ENCODE peak calls at places on chromosomes 12 and 14, in nine cellular contexts. One of them, this sample, is unnamed.

GRCh38 chr14:34110531-34110930 is 159.7 kb upstream of the EGLN3 start:
- DNase-seq in KG1: no peak
- DNase-seq in lower leg skin: no peak
- DNase-seq in A549: no peak
- DNase-seq in HEK293T: no peak
- DNase-seq in GM12865: no peak
- DNase-seq in NCI-H2081: no peak
- DNase-seq in lower lobe of right lung: no peak
- DNase-seq in fibroblast of the conjunctiva: no peak
- DNase-seq in this sample: no peak

GRCh38 chr12:25388216-25388615 is 137.5 kb upstream of the KRAS start:
- DNase-seq in lower lobe of right lung: no peak
- DNase-seq in fibroblast of the conjunctiva: no peak
- DNase-seq in KG1: no peak
- DNase-seq in NCI-H2081: no peak
- DNase-seq in GM12865: peak; percentile 70
- DNase-seq in HEK293T: no peak
- DNase-seq in lower leg skin: no peak
- DNase-seq in A549: peak; percentile 21
- DNase-seq in this sample: peak; percentile 20

GRCh38 chr12:65537978-65538377 is 259.5 kb downstream of the MSRB3 start:
- DNase-seq in lower lobe of right lung: no peak
- DNase-seq in NCI-H2081: no peak
- DNase-seq in fibroblast of the conjunctiva: no peak
- DNase-seq in A549: no peak
- DNase-seq in KG1: no peak
- DNase-seq in HEK293T: no peak
- DNase-seq in lower leg skin: no peak
- DNase-seq in GM12865: no peak
- DNase-seq in this sample: no peak

GRCh38 chr12:40854669-40855068 is 162.4 kb downstream of the CNTN1 start:
- DNase-seq in fibroblast of the conjunctiva: no peak
- DNase-seq in A549: no peak
- DNase-seq in NCI-H2081: no peak
- DNase-seq in GM12865: no peak
- DNase-seq in KG1: no peak
- DNase-seq in lower leg skin: no peak
- DNase-seq in HEK293T: no peak
- DNase-seq in lower lobe of right lung: no peak
- DNase-seq in this sample: peak; percentile 15

GRCh38 chr14:103136388-103137271 is 13.4 kb downstream of the TNFAIP2 start:
- DNase-seq in NCI-H2081: no peak
- DNase-seq in lower leg skin: no peak
- DNase-seq in GM12865: no peak
- DNase-seq in HEK293T: no peak
- DNase-seq in A549: peak; percentile 69
- DNase-seq in fibroblast of the conjunctiva: no peak
- DNase-seq in KG1: no peak
- DNase-seq in lower lobe of right lung: peak; percentile 64
- DNase-seq in this sample: peak; percentile 23

GRCh38 chr14:86481105-86481504 is 951.2 kb downstream of the FLRT2 start:
- DNase-seq in GM12865: no peak
- DNase-seq in HEK293T: no peak
- DNase-seq in A549: no peak
- DNase-seq in KG1: no peak
- DNase-seq in lower lobe of right lung: no peak
- DNase-seq in fibroblast of the conjunctiva: no peak
- DNase-seq in NCI-H2081: no peak
- DNase-seq in lower leg skin: no peak
- DNase-seq in this sample: no peak

GRCh38 chr12:64733857-64734256 is 25.3 kb downstream of the GNS start:
- DNase-seq in GM12865: no peak
- DNase-seq in KG1: no peak
- DNase-seq in HEK293T: no peak
- DNase-seq in A549: peak; percentile 36
- DNase-seq in fibroblast of the conjunctiva: no peak
- DNase-seq in lower leg skin: no peak
- DNase-seq in NCI-H2081: no peak
- DNase-seq in lower lobe of right lung: no peak
- DNase-seq in this sample: no peak

GRCh38 chr12:12717586-12718381 is 616 bp downstream of the CDKN1B start:
- DNase-seq in GM12865: no peak
- DNase-seq in lower lobe of right lung: peak; percentile 67
- DNase-seq in KG1: no peak
- DNase-seq in lower leg skin: peak; percentile 91
- DNase-seq in fibroblast of the conjunctiva: no peak
- DNase-seq in HEK293T: no peak
- DNase-seq in A549: peak; percentile 46
- DNase-seq in NCI-H2081: no peak
- DNase-seq in this sample: peak; percentile 67

GRCh38 chr12:50222275-50222783 is 55.2 kb upstream of the CERS5 start:
- DNase-seq in A549: peak; percentile 73
- DNase-seq in KG1: peak; percentile 24
- DNase-seq in HEK293T: peak; percentile 60
- DNase-seq in NCI-H2081: peak; percentile 81
- DNase-seq in lower leg skin: peak; percentile 89
- DNase-seq in GM12865: peak; percentile 59
- DNase-seq in fibroblast of the conjunctiva: peak; percentile 79
- DNase-seq in lower lobe of right lung: no peak
- DNase-seq in this sample: peak; percentile 67

GRCh38 chr12:100668939-100669536 is 95.6 kb downstream of the GAS2L3 start:
- DNase-seq in GM12865: peak; percentile 74
- DNase-seq in A549: peak; percentile 74
- DNase-seq in HEK293T: peak; percentile 78
- DNase-seq in lower lobe of right lung: peak; percentile 79
- DNase-seq in fibroblast of the conjunctiva: peak; percentile 24
- DNase-seq in KG1: no peak
- DNase-seq in NCI-H2081: peak; percentile 77
- DNase-seq in lower leg skin: peak; percentile 91
- DNase-seq in this sample: peak; percentile 85

GRCh38 chr12:121825041-121825523 is 21.3 kb downstream of the SETD1B start:
- DNase-seq in lower lobe of right lung: no peak
- DNase-seq in lower leg skin: no peak
- DNase-seq in HEK293T: no peak
- DNase-seq in A549: no peak
- DNase-seq in NCI-H2081: no peak
- DNase-seq in fibroblast of the conjunctiva: no peak
- DNase-seq in GM12865: no peak
- DNase-seq in KG1: no peak
- DNase-seq in this sample: no peak

GRCh38 chr12:93402333-93403311 is 24.9 kb downstream of the NUDT4 start:
- DNase-seq in fibroblast of the conjunctiva: no peak
- DNase-seq in A549: no peak
- DNase-seq in lower lobe of right lung: no peak
- DNase-seq in GM12865: no peak
- DNase-seq in HEK293T: no peak
- DNase-seq in lower leg skin: no peak
- DNase-seq in NCI-H2081: no peak
- DNase-seq in KG1: no peak
- DNase-seq in this sample: peak; percentile 34

GRCh38 chr12:106147956-106148355 is 9.2 kb upstream of the NUAK1 start:
- DNase-seq in lower lobe of right lung: no peak
- DNase-seq in lower leg skin: no peak
- DNase-seq in NCI-H2081: peak; percentile 61
- DNase-seq in KG1: no peak
- DNase-seq in fibroblast of the conjunctiva: no peak
- DNase-seq in HEK293T: no peak
- DNase-seq in GM12865: no peak
- DNase-seq in A549: no peak
- DNase-seq in this sample: no peak

GRCh38 chr12:117518594-117519270 is 157.3 kb upstream of the NOS1 start:
- DNase-seq in lower leg skin: no peak
- DNase-seq in A549: peak; percentile 24
- DNase-seq in KG1: no peak
- DNase-seq in lower lobe of right lung: peak; percentile 72
- DNase-seq in HEK293T: no peak
- DNase-seq in GM12865: no peak
- DNase-seq in fibroblast of the conjunctiva: no peak
- DNase-seq in NCI-H2081: no peak
- DNase-seq in this sample: no peak

GRCh38 chr12:27645671-27646070 is 50.6 kb upstream of the REP15 start:
- DNase-seq in lower leg skin: no peak
- DNase-seq in fibroblast of the conjunctiva: no peak
- DNase-seq in A549: no peak
- DNase-seq in KG1: no peak
- DNase-seq in NCI-H2081: no peak
- DNase-seq in HEK293T: no peak
- DNase-seq in lower lobe of right lung: no peak
- DNase-seq in GM12865: no peak
- DNase-seq in this sample: no peak

GRCh38 chr14:68824517-68825347 is 31.9 kb upstream of the ZFP36L1 start:
- DNase-seq in GM12865: peak; percentile 82
- DNase-seq in lower leg skin: peak; percentile 96
- DNase-seq in fibroblast of the conjunctiva: peak; percentile 55
- DNase-seq in lower lobe of right lung: peak; percentile 92
- DNase-seq in NCI-H2081: peak; percentile 49
- DNase-seq in HEK293T: peak; percentile 91
- DNase-seq in KG1: no peak
- DNase-seq in A549: peak; percentile 90
- DNase-seq in this sample: peak; percentile 89

GRCh38 chr12:107912421-107913004 is 138.0 kb downstream of the ASCL4 start:
- DNase-seq in A549: peak; percentile 73
- DNase-seq in fibroblast of the conjunctiva: no peak
- DNase-seq in lower lobe of right lung: peak; percentile 59
- DNase-seq in GM12865: peak; percentile 66
- DNase-seq in HEK293T: peak; percentile 84
- DNase-seq in NCI-H2081: no peak
- DNase-seq in KG1: no peak
- DNase-seq in lower leg skin: no peak
- DNase-seq in this sample: peak; percentile 65

GRCh38 chr12:94172031-94172430 is 23.7 kb downstream of the PLXNC1 start:
- DNase-seq in HEK293T: no peak
- DNase-seq in NCI-H2081: no peak
- DNase-seq in A549: no peak
- DNase-seq in KG1: no peak
- DNase-seq in lower lobe of right lung: no peak
- DNase-seq in fibroblast of the conjunctiva: peak; percentile 16
- DNase-seq in lower leg skin: no peak
- DNase-seq in GM12865: no peak
- DNase-seq in this sample: peak; percentile 46

GRCh38 chr12:132731574-132731973 is 20.9 kb downstream of the PGAM5 start:
- DNase-seq in NCI-H2081: no peak
- DNase-seq in lower lobe of right lung: peak; percentile 10
- DNase-seq in A549: no peak
- DNase-seq in KG1: no peak
- DNase-seq in fibroblast of the conjunctiva: no peak
- DNase-seq in HEK293T: no peak
- DNase-seq in GM12865: no peak
- DNase-seq in lower leg skin: no peak
- DNase-seq in this sample: no peak

GRCh38 chr12:56941299-56942017 is 7.2 kb upstream of the SDR9C7 start:
- DNase-seq in HEK293T: no peak
- DNase-seq in KG1: no peak
- DNase-seq in A549: peak; percentile 75
- DNase-seq in lower lobe of right lung: no peak
- DNase-seq in lower leg skin: peak; percentile 82
- DNase-seq in GM12865: peak; percentile 53
- DNase-seq in NCI-H2081: no peak
- DNase-seq in fibroblast of the conjunctiva: peak; percentile 26
- DNase-seq in this sample: no peak

GRCh38 chr14:76564471-76565119 is 188.7 kb downstream of the ESRRB start:
- DNase-seq in lower lobe of right lung: no peak
- DNase-seq in lower leg skin: no peak
- DNase-seq in KG1: no peak
- DNase-seq in NCI-H2081: no peak
- DNase-seq in fibroblast of the conjunctiva: no peak
- DNase-seq in A549: peak; percentile 60
- DNase-seq in HEK293T: no peak
- DNase-seq in GM12865: peak; percentile 9
- DNase-seq in this sample: peak; percentile 25

GRCh38 chr14:66600416-66600815 is 92.5 kb downstream of the GPHN start:
- DNase-seq in HEK293T: no peak
- DNase-seq in KG1: no peak
- DNase-seq in lower leg skin: no peak
- DNase-seq in A549: no peak
- DNase-seq in fibroblast of the conjunctiva: no peak
- DNase-seq in GM12865: no peak
- DNase-seq in lower lobe of right lung: no peak
- DNase-seq in NCI-H2081: no peak
- DNase-seq in this sample: no peak

GRCh38 chr14:97994020-97994531 is 1196.9 kb downstream of the VRK1 start:
- DNase-seq in NCI-H2081: no peak
- DNase-seq in A549: no peak
- DNase-seq in lower leg skin: no peak
- DNase-seq in fibroblast of the conjunctiva: no peak
- DNase-seq in HEK293T: no peak
- DNase-seq in lower lobe of right lung: no peak
- DNase-seq in KG1: no peak
- DNase-seq in GM12865: peak; percentile 9
- DNase-seq in this sample: no peak

GRCh38 chr14:104690861-104691455 is 1.5 kb downstream of the INF2 start:
- DNase-seq in A549: no peak
- DNase-seq in fibroblast of the conjunctiva: no peak
- DNase-seq in lower lobe of right lung: no peak
- DNase-seq in HEK293T: no peak
- DNase-seq in GM12865: no peak
- DNase-seq in NCI-H2081: no peak
- DNase-seq in lower leg skin: no peak
- DNase-seq in KG1: no peak
- DNase-seq in this sample: no peak

GRCh38 chr12:51821423-51822260 is 26.9 kb downstream of the FIGNL2 start:
- DNase-seq in A549: no peak
- DNase-seq in lower leg skin: no peak
- DNase-seq in lower lobe of right lung: no peak
- DNase-seq in HEK293T: no peak
- DNase-seq in fibroblast of the conjunctiva: no peak
- DNase-seq in NCI-H2081: no peak
- DNase-seq in KG1: no peak
- DNase-seq in GM12865: no peak
- DNase-seq in this sample: peak; percentile 42

GRCh38 chr14:41604793-41605534 is 1.7 kb upstream of the LRFN5 start:
- DNase-seq in KG1: no peak
- DNase-seq in A549: no peak
- DNase-seq in GM12865: no peak
- DNase-seq in fibroblast of the conjunctiva: peak; percentile 39
- DNase-seq in NCI-H2081: no peak
- DNase-seq in HEK293T: peak; percentile 51
- DNase-seq in lower lobe of right lung: no peak
- DNase-seq in lower leg skin: peak; percentile 85
- DNase-seq in this sample: peak; percentile 84

GRCh38 chr12:77995436-77996167 is 164.9 kb downstream of the NAV3 start:
- DNase-seq in lower leg skin: no peak
- DNase-seq in KG1: no peak
- DNase-seq in NCI-H2081: no peak
- DNase-seq in lower lobe of right lung: no peak
- DNase-seq in A549: no peak
- DNase-seq in HEK293T: no peak
- DNase-seq in fibroblast of the conjunctiva: peak; percentile 9
- DNase-seq in GM12865: peak; percentile 72
- DNase-seq in this sample: no peak

This sample was measured in NCI-H82.